ENCODE peak calls at places on chromosomes 5 and 9, in five cellular contexts. T is NCI-H1092 treated with DMSO at 0.1 percent for 48 hours; Q is Calu3; K is brain microvascular endothelial cell; P is stimulated activated CD4-positive, alpha-beta T cell treated with anti-CD3 and anti-CD28 coated beads, Interleukin-2, amount 100 ng/mL, for 48 hours. W is an unnamed sample.

GRCh38 chr9:738209-738915 is 103.1 kb upstream of the DMRT1 start:
- DNase-seq in T (no peak), Q (no peak), K (peak; percentile 80), P (no peak), W (no peak)

GRCh38 chr5:143495124-143495523 is 91.6 kb upstream of the NR3C1 start:
- DNase-seq in T (no peak), Q (no peak), K (no peak), P (no peak), W (no peak)

GRCh38 chr5:91293131-91293530 is 90.0 kb downstream of the ARRDC3 start:
- DNase-seq in T (no peak), Q (peak; percentile 49), K (peak; percentile 44), P (no peak), W (peak; percentile 76)

GRCh38 chr9:135275163-135275925 is 187.9 kb downstream of the OLFM1 start:
- DNase-seq in T (peak; percentile 17), Q (no peak), K (no peak), P (no peak), W (no peak)

GRCh38 chr9:128484686-128485413 is 19.7 kb upstream of the GLE1 start:
- DNase-seq in T (no peak), Q (no peak), K (no peak), P (no peak), W (no peak)

GRCh38 chr9:134048582-134048968 is 19.3 kb downstream of the BRD3 start:
- DNase-seq in T (no peak), Q (no peak), K (no peak), P (no peak), W (no peak)

GRCh38 chr5:150021491-150022162 is 21.1 kb downstream of the HMGXB3 start:
- DNase-seq in T (no peak), Q (peak; percentile 68), K (peak; percentile 77), P (no peak), W (no peak)

GRCh38 chr5:75617746-75618352 is 6.6 kb downstream of the ANKDD1B start:
- DNase-seq in T (no peak), Q (no peak), K (peak; percentile 91), P (no peak), W (no peak)

GRCh38 chr5:108196276-108196675 is 185.6 kb downstream of the FBXL17 start:
- DNase-seq in T (no peak), Q (no peak), K (no peak), P (no peak), W (no peak)

GRCh38 chr5:142955628-142956027 is 185.5 kb downstream of the ARHGAP26 start:
- DNase-seq in T (no peak), Q (no peak), K (no peak), P (no peak), W (no peak)

GRCh38 chr5:50299896-50300295 is 141.2 kb downstream of the EMB start:
- DNase-seq in T (no peak), Q (no peak), K (no peak), P (no peak), W (no peak)

GRCh38 chr9:91678807-91679206 is 255.2 kb upstream of the NFIL3 start:
- DNase-seq in T (no peak), Q (no peak), K (no peak), P (no peak), W (no peak)

GRCh38 chr9:211557-211956 is 3.1 kb upstream of the DOCK8 start:
- DNase-seq in T (no peak), Q (no peak), K (no peak), P (no peak), W (no peak)

GRCh38 chr5:66956439-66956838 is 240.2 kb downstream of the CD180 start:
- DNase-seq in T (no peak), Q (no peak), K (no peak), P (no peak), W (no peak)

GRCh38 chr9:122164286-122164685 is 4.6 kb downstream of the MORN5 start:
- DNase-seq in T (no peak), Q (no peak), K (no peak), P (no peak), W (no peak)

GRCh38 chr9:106874657-106875056 is 11.7 kb downstream of the ZNF462 start:
- DNase-seq in T (no peak), Q (no peak), K (no peak), P (no peak), W (no peak)

W was measured in NCI-H146.